ENCODE peak calls at places on chromosomes 16 and 17, in eight cellular contexts. U is GM23338; D is CD4-positive, CD25-positive, alpha-beta regulatory T cell; O is CD4-positive, alpha-beta memory T cell; E is thoracic aorta; W is effector memory CD4-positive, alpha-beta T cell; Y is PC-3; G is gastrocnemius medialis. N is an unnamed sample.

GRCh38 chr16:85234310-85235235 is 122.3 kb upstream of the CIBAR2 start:
- DNase-seq in G (no peak), O (no peak), U (peak), E (no peak), W (no peak), Y (no peak), D (no peak), N (no peak)

GRCh38 chr16:3094289-3095027 is 4.6 kb downstream of the ZSCAN10 start:
- DNase-seq in D (peak), U (peak), G (no peak), Y (peak), W (peak), E (no peak), O (peak), N (peak)

GRCh38 chr16:59701987-59702386 is 967.9 kb upstream of the GOT2 start:
- DNase-seq in U (no peak), Y (no peak), E (no peak), D (no peak), G (no peak), O (no peak), W (no peak), N (no peak)

GRCh38 chr17:35774499-35774898 is 13.8 kb downstream of the C17orf50 start:
- DNase-seq in U (no peak), O (no peak), G (no peak), W (no peak), Y (peak), E (peak), D (no peak), N (no peak)

GRCh38 chr17:7293131-7293557 is 1.3 kb downstream of the YBX2 start:
- DNase-seq in Y (no peak), U (no peak), E (no peak), W (no peak), O (no peak), G (peak), D (no peak), N (no peak)

GRCh38 chr17:7352910-7353635 is 1.1 kb downstream of the KCTD11 start:
- DNase-seq in O (no peak), Y (no peak), E (no peak), G (no peak), D (no peak), W (no peak), U (no peak), N (no peak)

GRCh38 chr17:77887110-77887463 is 71.4 kb upstream of the TNRC6C start:
- DNase-seq in O (no peak), U (no peak), G (no peak), E (no peak), D (no peak), Y (no peak), W (no peak), N (no peak)

GRCh38 chr16:4140652-4141051 is 24.4 kb upstream of the ADCY9 start:
- DNase-seq in Y (no peak), D (no peak), U (no peak), E (no peak), G (no peak), W (no peak), O (no peak), N (no peak)

GRCh38 chr17:63774141-63774981 is at the start of gene DDX42:
- DNase-seq in E (peak), G (peak), D (no peak), U (peak), O (no peak), Y (peak), W (peak), N (peak)

GRCh38 chr17:80049986-80050385 is 13.5 kb downstream of the CCDC40 start:
- DNase-seq in E (no peak), D (no peak), Y (no peak), U (no peak), W (no peak), O (no peak), G (no peak), N (no peak)

GRCh38 chr17:81409190-81409935 is 14.1 kb downstream of the BAHCC1 start:
- DNase-seq in D (no peak), U (peak), W (no peak), Y (no peak), O (no peak), G (no peak), E (no peak), N (peak)

GRCh38 chr16:81937305-81938038 is 73.8 kb downstream of the SDR42E1 start:
- DNase-seq in D (no peak), Y (no peak), U (no peak), G (no peak), E (no peak), W (no peak), O (no peak), N (no peak)

GRCh38 chr16:57609541-57610401 is 18.7 kb upstream of the ADGRG1 start:
- DNase-seq in Y (no peak), U (no peak), E (no peak), W (no peak), D (peak), G (no peak), O (peak), N (peak)

GRCh38 chr17:30429155-30429554 is 48.1 kb upstream of the GOSR1 start:
- DNase-seq in U (no peak), E (no peak), W (no peak), O (no peak), G (no peak), D (no peak), Y (no peak), N (no peak)

GRCh38 chr16:20647736-20648135 is 49.7 kb downstream of the ACSM1 start:
- DNase-seq in G (no peak), Y (no peak), E (no peak), W (no peak), D (no peak), O (no peak), U (peak), N (no peak)

GRCh38 chr16:85571813-85572619 is 41.1 kb upstream of the GSE1 start:
- DNase-seq in O (no peak), E (no peak), Y (no peak), G (no peak), D (no peak), U (no peak), W (no peak), N (peak)

GRCh38 chr16:84138824-84139627 is 6.0 kb downstream of the HSDL1 start:
- DNase-seq in O (no peak), W (no peak), G (peak), E (no peak), Y (peak), D (no peak), U (peak), N (no peak)

GRCh38 chr16:47061204-47061603 is 82.5 kb downstream of the NETO2 start:
- DNase-seq in U (no peak), E (no peak), W (no peak), G (no peak), O (no peak), D (no peak), Y (no peak), N (no peak)

GRCh38 chr16:89023151-89023551 is 46.1 kb upstream of the CBFA2T3 start:
- DNase-seq in E (no peak), G (no peak), O (no peak), U (no peak), W (no peak), Y (no peak), D (no peak), N (no peak)

GRCh38 chr17:75344664-75345063 is 55.4 kb upstream of the SLC25A19 start:
- DNase-seq in D (no peak), G (no peak), E (no peak), U (peak), W (peak), O (no peak), Y (no peak), N (peak)

GRCh38 chr17:17493249-17493985 is 2.8 kb downstream of the RASD1 start:
- DNase-seq in O (no peak), U (peak), D (no peak), G (peak), E (no peak), W (no peak), Y (peak), N (no peak)
- H3K27ac ChIP-seq in O (no peak), U (no peak), D (no peak), G (peak), E (no peak), W (no peak), Y (no peak), N (no peak)

GRCh38 chr17:48612456-48612853 is 1.6 kb upstream of the HOXB7 start:
- DNase-seq in E (no peak), W (no peak), O (no peak), U (no peak), Y (no peak), D (no peak), G (no peak), N (peak)
- H3K27ac ChIP-seq in E (no peak), W (no peak), O (no peak), U (no peak), Y (no peak), D (no peak), G (peak), N (no peak)

GRCh38 chr17:51486091-51486490 is 225.7 kb downstream of the UTP18 start:
- DNase-seq in E (no peak), W (no peak), U (no peak), O (no peak), D (no peak), G (no peak), Y (no peak), N (no peak)

GRCh38 chr17:51486885-51487520 is 226.7 kb downstream of the UTP18 start:
- DNase-seq in W (no peak), Y (no peak), O (no peak), D (no peak), E (no peak), G (no peak), U (no peak), N (no peak)

GRCh38 chr17:51493206-51493605 is 232.9 kb downstream of the UTP18 start:
- DNase-seq in G (no peak), U (no peak), W (no peak), Y (no peak), D (no peak), O (no peak), E (no peak), N (no peak)

GRCh38 chr17:51491416-51491815 is 231.1 kb downstream of the UTP18 start:
- DNase-seq in D (no peak), E (no peak), O (no peak), Y (no peak), W (no peak), G (no peak), U (no peak), N (no peak)

GRCh38 chr17:51487947-51488346 is 227.6 kb downstream of the UTP18 start:
- DNase-seq in G (no peak), Y (peak), E (no peak), W (no peak), D (peak), O (peak), U (peak), N (peak)
- H3K27ac ChIP-seq in G (no peak), Y (no peak), E (no peak), W (no peak), D (no peak), O (no peak), U (no peak), N (no peak)

GRCh38 chr17:42548070-42548837 is 4.5 kb upstream of the HSD17B1 start:
- DNase-seq in G (no peak), U (peak), D (peak), E (no peak), Y (peak), O (peak), W (peak), N (peak)
- H3K27ac ChIP-seq in G (no peak), U (no peak), D (no peak), E (no peak), Y (no peak), O (no peak), W (no peak), N (no peak)

GRCh38 chr17:40547079-40547784 is 18.0 kb downstream of the CCR7 start:
- DNase-seq in D (peak), W (peak), U (no peak), Y (no peak), G (no peak), E (no peak), O (peak), N (peak)

GRCh38 chr17:40547785-40548478 is 17.3 kb downstream of the CCR7 start:
- DNase-seq in E (no peak), W (no peak), G (no peak), U (no peak), O (no peak), Y (no peak), D (no peak), N (no peak)

GRCh38 chr17:40550608-40551007 is 14.7 kb downstream of the CCR7 start:
- DNase-seq in Y (no peak), O (no peak), W (no peak), E (no peak), U (no peak), D (no peak), G (peak), N (no peak)

GRCh38 chr17:40548982-40549680 is 16.1 kb downstream of the CCR7 start:
- DNase-seq in Y (peak), D (no peak), E (no peak), G (peak), U (no peak), O (no peak), W (no peak), N (no peak)

DNA sequence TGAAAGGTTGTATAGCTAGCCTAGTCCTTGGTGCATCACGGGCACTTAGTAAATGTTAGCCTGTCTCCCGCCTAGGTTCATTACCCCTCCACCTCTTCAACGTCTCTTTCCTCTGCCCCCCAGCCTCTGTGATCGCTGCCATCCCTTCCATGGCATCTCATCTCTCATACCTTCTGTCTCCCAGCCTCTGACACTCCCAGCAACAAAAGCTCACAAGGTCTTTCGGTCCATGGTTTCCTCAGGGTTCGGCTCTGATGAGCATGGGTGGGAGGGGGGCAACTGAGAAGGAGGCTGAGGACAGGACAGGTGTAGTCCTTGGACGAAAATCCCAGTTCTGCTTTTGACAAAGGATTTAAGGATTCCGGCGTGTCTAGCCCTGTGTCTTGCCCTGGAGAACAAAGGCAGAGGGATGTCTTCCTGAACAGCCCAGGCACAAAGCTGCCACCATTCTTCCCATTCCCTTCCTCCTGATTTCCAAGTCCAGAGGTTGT is 16.7 kb downstream of the CCR7 start:
- DNase-seq in D (no peak), O (no peak), G (no peak), U (no peak), W (no peak), Y (no peak), E (no peak), N (no peak)
- H3K27ac ChIP-seq in D (peak), O (no peak), G (peak), U (no peak), W (peak), Y (peak), E (peak), N (no peak)

GRCh38 chr17:67615011-67615561 is 102.7 kb upstream of the NOL11 start:
- DNase-seq in O (no peak), U (peak), G (no peak), Y (no peak), E (no peak), W (no peak), D (no peak), N (no peak)
- H3K27ac ChIP-seq in O (no peak), U (peak), G (no peak), Y (no peak), E (no peak), W (no peak), D (no peak), N (no peak)

GRCh38 chr16:74666010-74666421 is 661 bp downstream of the RFWD3 start:
- DNase-seq in E (no peak), W (no peak), O (no peak), G (no peak), D (no peak), Y (no peak), U (no peak), N (no peak)
- H3K27ac ChIP-seq in E (peak), W (peak), O (peak), G (peak), D (peak), Y (peak), U (peak), N (peak)

GRCh38 chr17:2023692-2024571 is 1.2 kb downstream of the RTN4RL1 start:
- DNase-seq in O (peak), U (peak), E (no peak), G (no peak), D (peak), W (peak), Y (peak), N (no peak)

GRCh38 chr17:2024572-2025219 is 438 bp downstream of the RTN4RL1 start:
- DNase-seq in O (no peak), G (no peak), D (no peak), Y (no peak), E (no peak), U (peak), W (no peak), N (no peak)

GRCh38 chr17:2025622-2026309 is 632 bp upstream of the RTN4RL1 start:
- DNase-seq in D (no peak), E (no peak), W (no peak), O (no peak), G (peak), U (peak), Y (peak), N (no peak)

GRCh38 chr17:2023256-2023655 is 1.9 kb downstream of the RTN4RL1 start:
- DNase-seq in G (no peak), O (no peak), W (no peak), Y (no peak), E (no peak), D (no peak), U (no peak), N (no peak)

DNA sequence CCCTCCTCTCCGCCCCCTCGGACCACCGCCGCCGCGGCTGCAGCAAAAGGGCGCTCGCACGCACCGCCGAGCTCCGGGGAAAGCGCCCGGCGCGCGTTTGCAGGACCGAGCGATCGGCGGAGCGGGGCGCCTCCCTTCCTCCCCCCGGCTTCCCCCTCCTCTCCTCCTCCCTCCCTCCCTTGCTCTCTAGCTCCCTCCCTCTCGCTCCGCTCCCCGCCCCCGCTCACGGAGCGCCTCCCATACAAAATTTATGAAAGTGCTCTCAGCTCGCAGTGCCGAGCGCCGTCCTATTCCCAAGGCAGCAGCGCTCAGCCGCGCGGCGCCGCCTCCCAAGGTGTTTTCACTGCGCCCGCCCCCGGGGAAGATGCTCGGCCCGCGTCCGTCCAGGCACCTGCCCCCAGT is at the start of gene RTN4RL1:
- DNase-seq in Y (peak), E (no peak), O (peak), D (peak), W (peak), G (peak), U (peak), N (peak)
- H3K27ac ChIP-seq in Y (no peak), E (no peak), O (peak), D (no peak), W (no peak), G (peak), U (no peak), N (no peak)

N was measured in OCI-LY7.